ENCODE peak calls at places on chromosome 17, in nine cellular contexts. V, C, P, B, A, R, E, Y and W are unnamed samples.

GRCh38 chr17:44587339-44587738 is 30.1 kb downstream of the FZD2 start:
- DNase-seq in V (no peak), E (peak; percentile 79), C (no peak), R (peak; percentile 48), Y (no peak), A (peak; percentile 39), B (no peak), P (peak; percentile 81), W (no peak)

GRCh38 chr17:81043319-81043724 is 8.4 kb downstream of the BAIAP2 start:
- DNase-seq in A (no peak), V (no peak), E (no peak), R (no peak), Y (no peak), P (no peak), C (no peak), B (no peak), W (no peak)

GRCh38 chr17:21194210-21194609 is 19.8 kb downstream of the TMEM11 start:
- DNase-seq in R (no peak), Y (no peak), B (no peak), E (no peak), A (no peak), P (no peak), V (no peak), C (no peak), W (no peak)

GRCh38 chr17:8623591-8623990 is 6.9 kb downstream of the MYH10 start:
- DNase-seq in V (no peak), A (no peak), E (no peak), R (no peak), P (no peak), Y (no peak), B (no peak), C (no peak), W (no peak)

GRCh38 chr17:44348234-44348987 is 3.3 kb downstream of the GRN start:
- DNase-seq in P (no peak), Y (peak; percentile 68), C (peak; percentile 81), A (no peak), E (peak; percentile 45), R (no peak), V (peak; percentile 91), B (no peak), W (no peak)

GRCh38 chr17:40180694-40181093 is 3.4 kb downstream of the RAPGEFL1 start:
- DNase-seq in C (no peak), P (no peak), A (no peak), E (no peak), Y (no peak), R (no peak), V (no peak), B (no peak), W (no peak)

GRCh38 chr17:39787743-39788484 is 50.2 kb downstream of the GRB7 start:
- DNase-seq in B (no peak), E (no peak), V (no peak), C (no peak), P (no peak), Y (no peak), R (no peak), A (no peak), W (no peak)

GRCh38 chr17:65918921-65919546 is 272.9 kb downstream of the CEP112 start:
- DNase-seq in P (no peak), R (no peak), Y (no peak), V (no peak), B (no peak), C (no peak), E (no peak), A (no peak), W (no peak)

GRCh38 chr17:50976951-50977472 is 110.9 kb upstream of the TOB1 start:
- DNase-seq in V (no peak), P (no peak), R (no peak), A (no peak), B (no peak), Y (no peak), E (no peak), C (no peak), W (no peak)

GRCh38 chr17:7002288-7003047 is 6.6 kb downstream of the ALOX12 start:
- DNase-seq in E (no peak), V (no peak), P (no peak), C (no peak), Y (no peak), B (no peak), A (no peak), R (no peak), W (no peak)

GRCh38 chr17:71959129-71959528 is 161.7 kb upstream of the SOX9 start:
- DNase-seq in Y (no peak), A (no peak), R (no peak), V (peak; percentile 25), P (no peak), C (no peak), B (no peak), E (no peak), W (no peak)

GRCh38 chr17:78672880-78673371 is 95.7 kb upstream of the DNAH17 start:
- DNase-seq in B (no peak), V (no peak), A (no peak), E (no peak), P (peak; percentile 45), R (no peak), C (no peak), Y (no peak), W (no peak)

GRCh38 chr17:17626840-17627239 is 35.3 kb upstream of the PEMT start:
- DNase-seq in E (no peak), A (no peak), C (no peak), V (no peak), P (no peak), R (peak; percentile 2), B (no peak), Y (no peak), W (no peak)

GRCh38 chr17:63150466-63150865 is 184.4 kb downstream of the TANC2 start:
- DNase-seq in A (no peak), E (no peak), C (no peak), Y (no peak), P (no peak), R (no peak), V (no peak), B (no peak), W (no peak)

GRCh38 chr17:49063652-49064051 is 66.5 kb downstream of the IGF2BP1 start:
- DNase-seq in B (no peak), A (no peak), C (no peak), P (peak; percentile 32), E (no peak), R (no peak), V (no peak), Y (no peak), W (no peak)

GRCh38 chr17:549197-550040 is 165.2 kb downstream of the VPS53 start:
- DNase-seq in V (no peak), E (peak; percentile 29), Y (no peak), B (no peak), A (no peak), C (no peak), P (no peak), R (no peak), W (no peak)

GRCh38 chr17:258045-258734 is 76.7 kb upstream of the DOC2B start:
- DNase-seq in C (no peak), Y (no peak), A (no peak), B (no peak), R (no peak), V (no peak), P (no peak), E (no peak), W (peak; percentile 73)

GRCh38 chr17:35808962-35809854 is at the start of gene TAF15:
- DNase-seq in C (peak; percentile 96), Y (peak; percentile 86), P (peak; percentile 99), B (peak; percentile 92), R (peak; percentile 97), V (peak; percentile 98), A (peak; percentile 97), E (peak; percentile 99), W (peak; percentile 99)

GRCh38 chr17:64470676-64471075 is 21.8 kb downstream of the MILR1 start:
- DNase-seq in V (no peak), B (no peak), E (no peak), P (no peak), C (no peak), Y (no peak), A (no peak), R (no peak), W (no peak)

GRCh38 chr17:79842656-79843474 is 3.6 kb upstream of the CBX4 start:
- DNase-seq in A (no peak), R (no peak), P (no peak), Y (no peak), V (no peak), B (no peak), C (no peak), E (no peak), W (no peak)

GRCh38 chr17:68204736-68205135 is 43.1 kb upstream of the AMZ2 start:
- DNase-seq in R (peak; percentile 63), A (peak; percentile 31), C (peak; percentile 30), P (no peak), E (no peak), V (peak; percentile 59), B (no peak), Y (no peak), W (no peak)

GRCh38 chr17:62724398-62725146 is 83.5 kb downstream of the MARCHF10 start:
- DNase-seq in C (peak; percentile 79), Y (peak; percentile 50), B (peak; percentile 26), E (no peak), R (no peak), V (peak; percentile 14), A (no peak), P (peak; percentile 48), W (no peak)

GRCh38 chr17:48030531-48030930 is 7.1 kb downstream of the COPZ2 start:
- DNase-seq in C (no peak), Y (no peak), A (no peak), P (peak; percentile 46), E (no peak), B (no peak), V (no peak), R (no peak), W (no peak)

GRCh38 chr17:35214192-35214591 is 20.0 kb upstream of the SLC35G3 start:
- DNase-seq in V (no peak), P (no peak), C (no peak), E (no peak), B (no peak), R (no peak), Y (no peak), A (no peak), W (no peak)

GRCh38 chr17:44775136-44775837 is 16.5 kb downstream of the ADAM11 start:
- DNase-seq in B (no peak), Y (peak; percentile 99), P (peak; percentile 96), A (peak; percentile 96), R (peak; percentile 98), E (peak; percentile 97), V (peak; percentile 99), C (peak; percentile 99), W (peak; percentile 98)

GRCh38 chr17:80942360-80943345 is 49.0 kb upstream of the CHMP6 start:
- DNase-seq in A (peak; percentile 95), R (peak; percentile 97), C (no peak), P (peak; percentile 50), B (no peak), E (peak; percentile 42), Y (no peak), V (no peak), W (no peak)

GRCh38 chr17:57285681-57286080 is 29.4 kb downstream of the MSI2 start:
- DNase-seq in V (peak; percentile 59), P (no peak), E (no peak), Y (no peak), A (no peak), B (no peak), R (no peak), C (no peak), W (no peak)

GRCh38 chr17:79838541-79839274 is 532 bp downstream of the CBX4 start:
- DNase-seq in P (peak; percentile 67), C (peak; percentile 53), B (no peak), A (peak; percentile 44), Y (no peak), R (peak; percentile 67), E (peak; percentile 52), V (peak; percentile 80), W (no peak)

GRCh38 chr17:40535438-40535837 is 29.8 kb downstream of the CCR7 start:
- DNase-seq in V (no peak), C (no peak), E (no peak), P (no peak), R (no peak), B (no peak), A (no peak), Y (no peak), W (no peak)

GRCh38 chr17:5705081-5705875 is 121.0 kb upstream of the NLRP1 start:
- DNase-seq in P (no peak), C (peak; percentile 37), V (peak; percentile 17), E (no peak), B (no peak), A (no peak), Y (no peak), R (no peak), W (peak; percentile 73)

GRCh38 chr17:63942309-63942985 is 10.3 kb upstream of the CD79B start:
- DNase-seq in V (no peak), E (no peak), Y (no peak), R (no peak), P (no peak), B (no peak), C (no peak), A (no peak), W (no peak)